ENCODE peak calls at places on chromosomes 4 and X, in eight cellular contexts. X is sigmoid colon; U is CD4-positive, CD25-positive, alpha-beta regulatory T cell; D is heart right ventricle; S is CD4-positive, alpha-beta T cell; Q is foreskin keratinocyte; R is neuronal stem cell; P is fibroblast of lung. O is an unnamed sample.

GRCh38 chr4:182235016-182235415 is 8.2 kb upstream of the TENM3 start:
- DNase-seq in X (no peak), S (no peak), P (peak; percentile 55), R (no peak), Q (no peak), U (no peak), D (no peak), O (no peak)

GRCh38 chr4:159400782-159401712 is 298.2 kb downstream of the RAPGEF2 start:
- DNase-seq in D (no peak), R (no peak), U (no peak), S (no peak), Q (no peak), P (no peak), X (no peak), O (no peak)

GRCh38 chrX:100647095-100647494 is 3.1 kb downstream of the SRPX2 start:
- DNase-seq in D (no peak), P (peak; percentile 51), S (no peak), X (no peak), Q (no peak), U (no peak), R (no peak), O (no peak)

GRCh38 chr4:124191329-124191728 is 521.2 kb downstream of the ANKRD50 start:
- DNase-seq in S (no peak), R (no peak), X (no peak), U (no peak), P (no peak), D (no peak), Q (peak; percentile 46), O (no peak)

GRCh38 chr4:35106091-35106734 is 1138.1 kb downstream of the ARAP2 start:
- DNase-seq in Q (no peak), P (no peak), X (no peak), U (no peak), D (no peak), S (no peak), R (no peak), O (no peak)

GRCh38 chr4:115675721-115676120 is 562.3 kb upstream of the NDST4 start:
- DNase-seq in D (no peak), S (no peak), R (no peak), X (no peak), P (peak; percentile 12), Q (peak; percentile 48), U (no peak), O (no peak)

GRCh38 chr4:39689970-39690369 is 8.0 kb upstream of the UBE2K start:
- DNase-seq in X (no peak), S (no peak), D (no peak), U (no peak), P (no peak), R (no peak), Q (no peak), O (no peak)

GRCh38 chr4:162154862-162155540 is 8.8 kb downstream of the FSTL5 start:
- DNase-seq in S (no peak), D (no peak), X (no peak), R (no peak), U (no peak), Q (no peak), P (no peak), O (no peak)

GRCh38 chr4:108049406-108049805 is 59.7 kb downstream of the HADH start:
- DNase-seq in S (no peak), X (no peak), P (no peak), D (no peak), U (peak; percentile 77), R (no peak), Q (no peak), O (no peak)

GRCh38 chrX:57918750-57919436 is 8.6 kb upstream of the ZXDA start:
- DNase-seq in D (peak; percentile 8), P (no peak), Q (no peak), S (no peak), U (peak; percentile 33), R (no peak), X (no peak), O (no peak)

GRCh38 chr4:52201705-52202104 is 150.6 kb downstream of the SPATA18 start:
- DNase-seq in D (no peak), Q (no peak), S (no peak), R (no peak), U (no peak), P (no peak), X (no peak), O (no peak)

GRCh38 chrX:15165832-15166231 is 104.1 kb downstream of the ASB9 start:
- DNase-seq in P (no peak), R (no peak), S (no peak), U (no peak), D (no peak), Q (no peak), X (no peak), O (no peak)

GRCh38 chrX:48957827-48958634 is 624 bp upstream of the OTUD5 start:
- DNase-seq in P (peak; percentile 97), U (peak; percentile 96), S (peak; percentile 87), D (peak; percentile 92), R (peak; percentile 94), Q (peak; percentile 95), X (peak; percentile 99), O (peak; percentile 83)

GRCh38 chrX:101206471-101206870 is 13.1 kb upstream of the DRP2 start:
- DNase-seq in U (peak; percentile 29), D (no peak), S (no peak), Q (peak; percentile 29), X (no peak), R (no peak), P (peak; percentile 33), O (no peak)

GRCh38 chr4:113057891-113058290 is 8.4 kb downstream of the ANK2 start:
- DNase-seq in Q (no peak), X (no peak), U (no peak), D (no peak), S (no peak), P (peak; percentile 66), R (no peak), O (no peak)

GRCh38 chrX:18574591-18574990 is 97.3 kb downstream of the RS1 start:
- DNase-seq in U (no peak), Q (peak; percentile 33), X (peak; percentile 63), R (no peak), D (no peak), P (peak; percentile 71), S (no peak), O (no peak)

GRCh38 chrX:44343412-44343942 is at the start of gene EFHC2:
- DNase-seq in U (peak; percentile 27), P (peak; percentile 21), Q (no peak), D (peak; percentile 60), S (peak; percentile 27), R (no peak), X (peak; percentile 63), O (peak; percentile 2)

GRCh38 chr4:171067422-171067821 is 745.8 kb upstream of the GALNTL6 start:
- DNase-seq in P (no peak), Q (no peak), D (no peak), S (no peak), R (no peak), U (no peak), X (no peak), O (no peak)

GRCh38 chr4:152778656-152779512 is 646 bp downstream of the TIGD4 start:
- DNase-seq in Q (peak; percentile 32), D (peak; percentile 19), S (peak; percentile 3), U (peak; percentile 57), R (no peak), X (peak; percentile 66), P (no peak), O (no peak)

GRCh38 chr4:62709618-62710252 is 1509.6 kb downstream of the ADGRL3 start:
- DNase-seq in U (no peak), Q (peak; percentile 29), R (peak; percentile 27), D (no peak), X (no peak), S (no peak), P (peak; percentile 6), O (no peak)

GRCh38 chr4:128424524-128425195 is 137.0 kb upstream of the PGRMC2 start:
- DNase-seq in D (no peak), Q (peak; percentile 84), S (no peak), R (no peak), U (no peak), X (no peak), P (peak; percentile 40), O (no peak)

GRCh38 chrX:34503119-34503518 is 154.0 kb downstream of the TMEM47 start:
- DNase-seq in Q (no peak), R (no peak), P (no peak), U (no peak), D (no peak), S (no peak), X (no peak), O (no peak)

GRCh38 chrX:928606-929005 is 283.8 kb downstream of the CRLF2 start:
- DNase-seq in S (no peak), P (no peak), R (no peak), Q (no peak), D (no peak), X (no peak), U (no peak), O (no peak)

GRCh38 chr4:84852081-84852480 is 114.4 kb downstream of the WDFY3 start:
- DNase-seq in U (no peak), P (peak; percentile 51), X (no peak), Q (peak; percentile 22), D (no peak), R (no peak), S (no peak), O (no peak)

GRCh38 chrX:47748576-47748975 is 88.1 kb upstream of the ZNF81 start:
- DNase-seq in R (no peak), S (no peak), U (no peak), D (no peak), P (no peak), X (no peak), Q (no peak), O (no peak)

DNA sequence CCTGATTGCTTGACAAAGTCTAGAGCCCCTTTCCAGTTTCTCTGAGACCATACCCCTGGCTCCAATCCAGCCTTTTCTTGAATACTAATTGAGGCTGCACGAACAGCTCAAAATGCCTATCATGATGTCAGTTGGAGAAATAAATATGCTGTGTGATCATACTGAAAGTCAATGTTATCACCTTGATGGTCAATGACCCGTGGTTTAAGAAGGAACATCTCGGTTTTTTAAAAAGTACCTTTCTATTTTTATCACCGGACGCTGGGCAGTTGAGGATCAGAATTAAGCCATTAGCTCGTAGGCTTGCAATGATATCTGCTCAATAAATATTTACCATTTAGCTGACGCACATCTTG is 883 bp upstream of the WDR44 start:
- DNase-seq in P (no peak), D (no peak), S (no peak), U (no peak), R (no peak), X (no peak), Q (no peak), O (no peak)
- H3K27ac ChIP-seq in P (peak overlapping the region; percentile 93), D (peak overlapping the region; percentile 63), S (peak overlapping the region; percentile 88), U (peak overlapping the region; percentile 82), R (no peak overlapping the region), X (peak overlapping the region; percentile 95), Q (peak overlapping the region; percentile 90), O (no peak overlapping the region)

GRCh38 chr4:186345184-186345583 is 79.2 kb downstream of the F11 start:
- DNase-seq in S (no peak), P (no peak), X (no peak), R (no peak), U (no peak), D (no peak), Q (no peak), O (no peak)
- H3K27ac ChIP-seq in S (no peak overlapping the region), P (no peak overlapping the region), X (no peak overlapping the region), R (no peak overlapping the region), U (no peak overlapping the region), D (no peak overlapping the region), Q (no peak overlapping the region), O (no peak overlapping the region)

GRCh38 chr4:73588613-73589012 is 31.6 kb downstream of the RASSF6 start:
- DNase-seq in X (no peak), P (no peak), Q (no peak), U (no peak), S (no peak), D (no peak), R (no peak), O (no peak)
- H3K27ac ChIP-seq in X (no peak overlapping the region), P (no peak overlapping the region), Q (peak overlapping the region; percentile 88), U (no peak overlapping the region), S (no peak overlapping the region), D (no peak overlapping the region), R (no peak overlapping the region), O (no peak overlapping the region)

GRCh38 chr4:151324124-151324448 is 1.3 kb downstream of the SH3D19 start:
- DNase-seq in Q (peak; percentile 42), R (no peak), X (no peak), U (no peak), P (no peak), D (no peak), S (no peak), O (no peak)
- H3K27ac ChIP-seq in Q (peak overlapping the region; percentile 86), R (peak overlapping the region; percentile 24), X (peak overlapping the region; percentile 89), U (no peak overlapping the region), P (no peak overlapping the region), D (peak overlapping the region; percentile 81), S (no peak overlapping the region), O (peak overlapping the region; percentile 85)